ENCODE peak calls at places on chromosome 21, in six cellular contexts. B, K, D, I, C and M are unnamed samples.

GRCh38 chr21:46461909-46462308 is 3.2 kb downstream of the DIP2A start:
- DNase-seq in B (no peak), K (no peak), D (no peak), I (no peak), C (no peak), M (no peak)

GRCh38 chr21:30234643-30235042 is 18.7 kb upstream of the CLDN8 start:
- DNase-seq in B (no peak), K (no peak), D (no peak), I (peak; percentile 11), C (no peak), M (no peak)

GRCh38 chr21:26148071-26148470 is 22.5 kb downstream of the APP start:
- DNase-seq in B (peak; percentile 9), K (no peak), D (no peak), I (peak; percentile 43), C (no peak), M (no peak)

GRCh38 chr21:27590271-27590670 is 623.4 kb upstream of the ADAMTS5 start:
- DNase-seq in B (no peak), K (no peak), D (peak; percentile 20), I (peak; percentile 83), C (no peak), M (no peak)

GRCh38 chr21:34923626-34924025 is 125.5 kb downstream of the RUNX1 start:
- DNase-seq in B (no peak), K (no peak), D (no peak), I (no peak), C (no peak), M (no peak)

GRCh38 chr21:34900376-34900775 is 148.7 kb downstream of the RUNX1 start:
- DNase-seq in B (no peak), K (no peak), D (peak; percentile 53), I (no peak), C (no peak), M (peak; percentile 78)

GRCh38 chr21:17782051-17782450 is 37.1 kb downstream of the C21orf91 start:
- DNase-seq in B (no peak), K (no peak), D (no peak), I (no peak), C (no peak), M (no peak)

GRCh38 chr21:25461730-25462129 is 145.6 kb downstream of the MRPL39 start:
- DNase-seq in B (no peak), K (no peak), D (peak; percentile 48), I (peak; percentile 9), C (no peak), M (no peak)

GRCh38 chr21:31284797-31285397 is 59.2 kb downstream of the TIAM1 start:
- DNase-seq in B (no peak), K (no peak), D (peak; percentile 59), I (peak; percentile 50), C (no peak), M (no peak)

GRCh38 chr21:17613242-17613676 is 558 bp upstream of the BTG3 start:
- DNase-seq in B (peak; percentile 11), K (no peak), D (peak; percentile 21), I (peak; percentile 26), C (peak; percentile 17), M (no peak)

GRCh38 chr21:31273278-31273677 is 70.8 kb downstream of the TIAM1 start:
- DNase-seq in B (no peak), K (peak; percentile 66), D (peak; percentile 26), I (no peak), C (no peak), M (no peak)

GRCh38 chr21:14383596-14384210 is 757 bp upstream of the HSPA13 start:
- DNase-seq in B (peak; percentile 16), K (peak; percentile 5), D (peak; percentile 31), I (peak; percentile 52), C (no peak), M (peak; percentile 8)

GRCh38 chr21:36337099-36337509 is 17.1 kb downstream of the MORC3 start:
- DNase-seq in B (peak; percentile 73), K (no peak), D (peak; percentile 58), I (peak; percentile 60), C (no peak), M (peak; percentile 66)

GRCh38 chr21:35051287-35051818 is 2.3 kb upstream of the RUNX1 start:
- DNase-seq in B (peak; percentile 79), K (peak; percentile 92), D (peak; percentile 90), I (peak; percentile 95), C (peak; percentile 38), M (no peak)

GRCh38 chr21:38796426-38796825 is 9.3 kb upstream of the ETS2 start:
- DNase-seq in B (no peak), K (peak; percentile 60), D (peak; percentile 79), I (no peak), C (no peak), M (no peak)

GRCh38 chr21:39568380-39568779 is 44.4 kb upstream of the B3GALT5 start:
- DNase-seq in B (no peak), K (no peak), D (no peak), I (no peak), C (no peak), M (no peak)

GRCh38 chr21:35202431-35202830 is 153.3 kb upstream of the RUNX1 start:
- DNase-seq in B (no peak), K (no peak), D (peak; percentile 65), I (peak; percentile 56), C (no peak), M (peak; percentile 45)

GRCh38 chr21:16320110-16320509 is 590.3 kb downstream of the USP25 start:
- DNase-seq in B (no peak), K (no peak), D (no peak), I (no peak), C (no peak), M (no peak)

DNA sequence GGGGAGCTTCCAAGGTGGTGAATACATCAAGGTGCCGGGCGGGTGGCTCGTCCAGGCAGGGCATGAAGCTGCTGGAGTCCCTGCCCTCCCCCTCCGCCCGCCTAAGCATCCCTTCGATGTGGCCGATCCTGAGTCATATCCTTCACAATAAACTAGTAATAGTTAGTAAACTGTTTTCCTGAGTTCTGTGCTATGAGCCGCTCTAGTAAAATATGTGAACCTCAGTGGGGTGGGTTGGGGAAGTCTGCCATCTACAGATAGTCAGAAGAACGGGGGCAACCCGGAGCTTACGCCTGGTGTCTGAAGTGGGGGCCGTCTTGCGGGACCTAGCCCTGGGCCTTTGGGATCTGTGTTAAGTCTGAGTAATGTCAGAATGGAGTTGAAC is 21.6 kb downstream of the C2CD2 start:
- DNase-seq in B (peak; percentile 68), K (no peak), D (peak; percentile 91), I (peak; percentile 84), C (no peak), M (peak; percentile 91)
- TF ChIP-seq CTCF in B (no peak), K (no peak), D (peak; percentile 29), I (peak; percentile 43), C (no peak), M (peak; percentile 68)

GRCh38 chr21:37717534-37717933 is 198.7 kb downstream of the KCNJ6 start:
- DNase-seq in B (no peak), K (no peak), D (no peak), I (no peak), C (no peak), M (no peak)
- TF ChIP-seq CTCF in B (no peak), K (no peak), D (no peak), I (no peak), C (no peak), M (peak; percentile 38)

GRCh38 chr21:45241357-45241756 is 46.3 kb downstream of the POFUT2 start:
- DNase-seq in B (no peak), K (no peak), D (no peak), I (no peak), C (no peak), M (no peak)

GRCh38 chr21:45234127-45234526 is 53.6 kb downstream of the POFUT2 start:
- DNase-seq in B (no peak), K (no peak), D (no peak), I (no peak), C (no peak), M (no peak)

GRCh38 chr21:45234906-45235305 is 52.8 kb downstream of the POFUT2 start:
- DNase-seq in B (no peak), K (no peak), D (no peak), I (no peak), C (no peak), M (no peak)

GRCh38 chr21:45235488-45235887 is 52.2 kb downstream of the POFUT2 start:
- DNase-seq in B (no peak), K (no peak), D (no peak), I (no peak), C (no peak), M (no peak)

GRCh38 chr21:45236481-45236880 is 51.2 kb downstream of the POFUT2 start:
- DNase-seq in B (no peak), K (no peak), D (no peak), I (no peak), C (no peak), M (peak; percentile 10)
- TF ChIP-seq CTCF in B (no peak), K (no peak), D (no peak), I (no peak), C (no peak), M (no peak)

GRCh38 chr21:43865471-43866181 is 603 bp downstream of the AGPAT3 start:
- DNase-seq in B (no peak), K (peak; percentile 55), D (peak; percentile 26), I (peak; percentile 20), C (no peak), M (no peak)

GRCh38 chr21:43864806-43865470 is at the start of gene AGPAT3:
- DNase-seq in B (no peak), K (peak; percentile 30), D (peak; percentile 10), I (no peak), C (no peak), M (no peak)

GRCh38 chr21:43866233-43866632 is 1.2 kb downstream of the AGPAT3 start:
- DNase-seq in B (no peak), K (peak; percentile 77), D (peak; percentile 56), I (peak; percentile 52), C (no peak), M (peak; percentile 37)

GRCh38 chr21:43866659-43867331 is 1.8 kb downstream of the AGPAT3 start:
- DNase-seq in B (no peak), K (peak; percentile 69), D (no peak), I (no peak), C (no peak), M (no peak)

DNA sequence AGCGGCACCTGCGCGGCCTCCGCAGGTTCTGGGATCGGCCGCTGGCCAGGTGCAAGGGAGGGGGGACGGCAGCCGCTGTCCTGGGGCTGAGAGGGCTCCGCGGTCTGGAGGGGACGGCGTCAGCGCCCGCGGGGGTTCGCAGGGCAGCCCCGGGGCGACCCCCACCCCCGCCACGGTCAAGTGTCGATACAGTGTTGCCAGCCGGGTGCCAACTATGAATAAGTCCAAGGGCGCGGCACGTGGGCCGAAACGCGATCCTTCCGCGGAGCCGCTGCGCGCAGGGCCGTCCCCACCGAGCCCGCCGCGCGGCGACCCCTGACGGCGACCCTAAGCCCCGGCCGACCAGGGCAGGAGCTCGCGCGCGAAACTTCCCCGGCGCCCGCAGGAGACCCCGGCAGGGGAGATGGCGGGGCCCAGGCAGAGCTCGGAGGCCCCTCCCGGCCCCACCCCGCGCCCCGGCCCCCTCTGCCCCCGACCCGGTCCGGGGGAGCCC is 664 bp upstream of the AGPAT3 start:
- DNase-seq in B (peak; percentile 48), K (peak; percentile 51), D (peak; percentile 21), I (peak; percentile 31), C (no peak), M (no peak)
- TF ChIP-seq CTCF in B (no peak), K (no peak), D (no peak), I (no peak), C (no peak), M (no peak)